ENCODE peak calls at places on chromosomes 12 and 14, in seven cellular contexts. P is colonic mucosa, L is stomach, N is thoracic aorta, F is IMR-90, V is neuronal stem cell, B is spleen. H is an unnamed sample.

GRCh38 chr12:121279507-121279915 is 17.0 kb downstream of the CAMKK2 start:
- DNase-seq in L (no peak), V (no peak), P (peak), F (peak), N (no peak), B (peak), H (peak)

GRCh38 chr12:2745655-2746054 is 49.1 kb upstream of the FKBP4 start:
- DNase-seq in N (no peak), V (no peak), P (no peak), B (no peak), F (peak), L (no peak), H (no peak)

GRCh38 chr14:100905166-100905565 is 1.6 kb upstream of the RTL1 start:
- DNase-seq in V (no peak), P (no peak), F (no peak), N (no peak), B (no peak), L (no peak), H (peak)

GRCh38 chr12:46264057-46264456 is 4.8 kb downstream of the SLC38A1 start:
- DNase-seq in B (no peak), L (no peak), V (no peak), N (no peak), P (no peak), F (peak), H (no peak)

GRCh38 chr12:109763201-109763841 is 49.7 kb downstream of the FAM222A start:
- DNase-seq in B (no peak), N (no peak), V (no peak), L (peak), P (peak), F (peak), H (no peak)

GRCh38 chr14:65255583-65256443 is 153.5 kb upstream of the MAX start:
- DNase-seq in L (peak), F (no peak), B (no peak), P (peak), N (no peak), V (no peak), H (no peak)

GRCh38 chr12:22656835-22657234 is 31.9 kb downstream of the ETNK1 start:
- DNase-seq in L (no peak), B (no peak), N (no peak), V (no peak), F (no peak), P (no peak), H (no peak)

GRCh38 chr12:81079280-81080076 is 1.6 kb downstream of the ACSS3 start:
- DNase-seq in F (no peak), P (no peak), L (no peak), B (no peak), V (no peak), N (no peak), H (no peak)

GRCh38 chr14:22846811-22847307 is 10.5 kb downstream of the MMP14 start:
- DNase-seq in N (no peak), P (no peak), V (no peak), F (no peak), B (no peak), L (no peak), H (no peak)

GRCh38 chr12:50764861-50765324 is 992 bp downstream of the ATF1 start:
- DNase-seq in V (no peak), L (no peak), F (peak), N (no peak), B (no peak), P (peak), H (peak)

GRCh38 chr14:74563233-74563585 is 48.8 kb downstream of the LTBP2 start:
- DNase-seq in V (no peak), P (no peak), B (no peak), F (peak), N (no peak), L (no peak), H (no peak)

GRCh38 chr14:56244138-56244789 is 126.1 kb downstream of the PELI2 start:
- DNase-seq in L (no peak), B (no peak), P (no peak), N (no peak), F (peak), V (no peak), H (no peak)

GRCh38 chr14:104797112-104798044 is 1.8 kb upstream of the AKT1 start:
- DNase-seq in V (no peak), L (peak), N (no peak), B (no peak), F (no peak), P (peak), H (peak)

GRCh38 chr12:113322353-113322752 is 12.6 kb downstream of the SLC8B1 start:
- DNase-seq in V (no peak), F (peak), L (no peak), P (no peak), B (no peak), N (no peak), H (no peak)

GRCh38 chr14:75711134-75711795 is 50.2 kb downstream of the TTLL5 start:
- DNase-seq in L (peak), V (peak), F (peak), B (no peak), N (no peak), P (no peak), H (no peak)

DNA sequence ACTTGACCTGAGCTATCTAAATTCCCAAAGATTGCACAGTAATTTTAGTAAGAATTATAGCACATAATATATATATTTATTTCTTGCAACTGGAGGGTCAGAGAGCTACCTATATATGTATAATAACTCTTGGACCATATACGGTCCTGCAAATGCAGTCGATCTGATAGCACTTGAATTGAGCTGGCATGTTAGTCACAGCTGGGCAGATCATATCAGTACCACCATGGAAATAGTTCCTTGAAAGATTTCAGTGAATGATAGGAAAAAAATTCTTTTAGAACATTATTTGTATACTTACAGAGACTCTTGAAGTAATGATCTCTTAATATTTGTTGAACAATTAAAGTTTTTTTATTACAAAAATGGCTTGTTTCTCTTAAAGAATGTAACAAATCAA is 94.5 kb upstream of the MON2 start:
- DNase-seq in P (no peak), F (no peak), N (no peak), L (no peak), B (no peak), V (no peak), H (no peak)
- H3K27ac ChIP-seq in P (no peak), F (no peak), N (no peak), L (no peak), B (no peak), V (no peak), H (no peak)

DNA sequence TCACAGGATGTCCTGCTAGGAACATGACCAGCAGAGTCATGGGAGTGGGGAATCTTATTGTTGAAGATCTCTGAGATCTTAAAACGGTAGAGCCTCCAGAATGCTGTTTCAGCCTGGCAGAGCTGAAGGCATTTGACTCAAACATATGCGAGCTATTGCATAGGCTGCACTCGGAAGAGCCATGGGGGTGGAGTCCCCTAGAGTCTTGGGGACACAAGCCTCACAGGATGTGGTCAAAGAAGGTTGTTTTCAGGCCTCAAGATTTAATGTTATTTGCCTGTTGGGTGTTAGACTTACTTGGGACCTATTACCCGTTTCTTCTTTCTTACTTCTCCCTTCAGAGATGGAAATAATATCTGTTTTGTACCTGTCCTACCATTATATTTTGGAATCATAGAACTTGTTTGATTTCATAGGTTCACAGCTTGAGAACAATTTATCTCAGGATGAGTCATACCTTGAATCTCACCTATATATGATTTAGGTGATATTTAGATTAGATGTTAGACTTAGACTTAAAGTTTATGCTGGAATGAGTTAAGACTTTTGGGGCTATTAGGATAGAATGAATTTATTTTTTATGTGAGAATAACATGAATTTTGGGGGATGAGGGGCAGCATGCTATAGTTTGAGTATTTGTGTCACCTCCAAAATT is 172.2 kb upstream of the ATP2B1 start:
- DNase-seq in P (no peak), B (peak), L (no peak), V (no peak), N (no peak), F (no peak), H (no peak)
- H3K27ac ChIP-seq in P (no peak), B (peak), L (no peak), V (no peak), N (no peak), F (no peak), H (no peak)

GRCh38 chr12:94592080-94592479 is 58.3 kb downstream of the TMCC3 start:
- DNase-seq in N (no peak), L (no peak), V (no peak), P (no peak), F (no peak), B (no peak), H (no peak)
- H3K27ac ChIP-seq in N (no peak), L (no peak), V (no peak), P (peak), F (no peak), B (no peak), H (no peak)

DNA sequence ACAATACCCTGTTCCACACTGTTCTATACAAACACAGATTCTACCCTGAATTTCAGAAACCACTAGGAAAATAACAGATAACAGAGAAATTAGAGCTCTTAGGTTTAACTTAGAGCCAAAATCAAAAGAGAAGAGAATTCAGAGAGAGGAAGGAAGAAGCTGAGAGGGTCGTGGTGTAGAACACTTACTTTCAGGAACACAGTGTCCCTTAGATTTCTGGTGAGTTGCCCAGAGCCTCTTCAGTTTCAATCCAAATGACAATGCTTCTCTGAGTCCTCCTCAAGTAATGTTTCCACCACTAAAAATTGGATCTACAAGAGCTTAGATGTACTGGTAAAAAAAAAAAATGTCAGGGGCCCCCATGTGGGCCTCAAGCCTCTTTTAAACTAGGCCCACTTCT is 2.6 kb downstream of the YAF2 start:
- DNase-seq in N (no peak), L (no peak), P (peak), V (no peak), F (no peak), B (no peak), H (peak)
- H3K27ac ChIP-seq in N (peak), L (no peak), P (no peak), V (no peak), F (no peak), B (peak), H (peak)

GRCh38 chr12:67982165-67982563 is 7.1 kb upstream of the IFNG-AS1 start:
- DNase-seq in B (no peak), P (no peak), N (no peak), F (no peak), L (no peak), V (no peak), H (no peak)

GRCh38 chr12:67989184-67989965 is at the start of gene IFNG-AS1:
- DNase-seq in N (no peak), V (no peak), L (no peak), P (no peak), B (no peak), F (no peak), H (no peak)

GRCh38 chr12:67991158-67991557 is 1.9 kb downstream of the IFNG-AS1 start:
- DNase-seq in N (no peak), V (no peak), B (peak), F (no peak), L (no peak), P (no peak), H (no peak)

GRCh38 chr12:67988600-67988999 is 647 bp upstream of the IFNG-AS1 start:
- DNase-seq in V (peak), B (no peak), N (no peak), P (no peak), F (no peak), L (no peak), H (no peak)

GRCh38 chr12:67986632-67987031 is 2.6 kb upstream of the IFNG-AS1 start:
- DNase-seq in F (peak), V (no peak), L (no peak), N (no peak), P (no peak), B (no peak), H (no peak)
- H3K27ac ChIP-seq in F (no peak), V (no peak), L (no peak), N (no peak), P (no peak), B (no peak), H (no peak)

H was measured in testis.